ENCODE peak calls at places on chromosome 11, in eight cellular contexts. O is endothelial cell of umbilical vein, Q is SK-N-SH, H is K562, M is A549, F is GM12878, Z is HepG2, D is H1. I is an unnamed sample. For H3K4me1, the result is how much of the 10 kb centered on the place peaks cover.

GRCh38 chr11:117189191-117189940 is 9.8 kb upstream of the TAGLN start:
- DNase-seq in O (no peak), Q (no peak), H (no peak), M (no peak), F (peak), Z (no peak), D (no peak), I (no peak)

GRCh38 chr11:102186836-102187235 is 76.6 kb downstream of the YAP1 start:
- DNase-seq in O (no peak), Q (no peak), H (no peak), M (no peak), F (no peak), Z (peak), D (no peak), I (no peak)

GRCh38 chr11:16833026-16833425 is 94.6 kb downstream of the C11orf58 start:
- DNase-seq in O (no peak), Q (no peak), H (no peak), M (no peak), F (no peak), Z (no peak), D (no peak), I (no peak)

GRCh38 chr11:14336507-14337503 is 22.2 kb downstream of the RRAS2 start:
- DNase-seq in O (peak), Q (no peak), H (peak), M (peak), F (no peak), Z (peak), D (no peak), I (peak)

GRCh38 chr11:29184939-29185890 is 831.6 kb downstream of the KCNA4 start:
- DNase-seq in O (no peak), Q (no peak), H (no peak), M (no peak), F (no peak), Z (no peak), D (no peak), I (no peak)

GRCh38 chr11:77705195-77705876 is 67.7 kb upstream of the CLNS1A start:
- DNase-seq in O (peak), Q (no peak), H (peak), M (peak), F (no peak), Z (peak), D (no peak), I (peak)

GRCh38 chr11:58788355-58789023 is 56.0 kb downstream of the GLYATL2 start:
- DNase-seq in O (peak), Q (peak), H (peak), M (peak), F (peak), Z (peak), D (peak), I (peak)

GRCh38 chr11:3721002-3721401 is 49.8 kb upstream of the CHRNA10 start:
- DNase-seq in O (no peak), Q (no peak), H (no peak), M (no peak), F (no peak), Z (no peak), D (no peak), I (no peak)

GRCh38 chr11:130488187-130489026 is 40.0 kb downstream of the ADAMTS15 start:
- DNase-seq in O (no peak), Q (peak), H (no peak), M (no peak), F (no peak), Z (no peak), D (peak), I (no peak)

GRCh38 chr11:75449776-75450175 is 16.8 kb upstream of the KLHL35 start:
- DNase-seq in O (no peak), Q (no peak), H (no peak), M (no peak), F (no peak), Z (no peak), D (no peak), I (no peak)

DNA sequence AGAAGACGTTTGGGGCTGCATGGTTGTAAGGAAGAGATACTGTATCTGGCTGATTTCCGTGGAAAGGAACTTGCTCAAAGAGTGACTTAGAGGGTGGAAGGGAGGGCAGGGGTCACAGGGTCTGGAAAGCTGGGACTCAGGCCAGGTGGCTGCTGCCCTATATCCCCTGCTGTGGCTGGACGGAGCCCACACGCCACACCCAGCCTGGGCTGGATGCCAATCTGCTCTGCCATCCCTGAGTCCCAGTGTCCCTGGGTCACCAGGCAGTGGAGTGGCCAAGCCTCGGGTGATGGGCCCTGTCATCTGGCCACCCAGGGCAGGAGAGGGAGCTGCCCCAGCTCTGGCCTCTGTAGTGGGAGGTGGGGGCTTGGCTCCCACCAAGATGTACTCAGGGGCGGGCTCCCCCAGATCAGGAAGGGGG is 26.5 kb upstream of the KRTAP5-7 start:
- DNase-seq in O (no peak), Q (peak), H (no peak), M (no peak), F (no peak), Z (no peak), D (no peak), I (peak)
- TF ChIP-seq MAX in O (no peak), Q (no peak), H (no peak), M (no peak), F (no peak), Z (no peak), D (no peak), I (no peak)

GRCh38 chr11:64123102-64123434 is 42.8 kb downstream of the MACROD1 start:
- DNase-seq in O (no peak), Q (peak), H (no peak), M (no peak), F (no peak), Z (no peak), D (no peak), I (no peak)
- H3K4me1 ChIP-seq in O (under half), Q (under half), H (under half), M (under half), F (under half), Z (under half), D (under half), I (under half)

DNA sequence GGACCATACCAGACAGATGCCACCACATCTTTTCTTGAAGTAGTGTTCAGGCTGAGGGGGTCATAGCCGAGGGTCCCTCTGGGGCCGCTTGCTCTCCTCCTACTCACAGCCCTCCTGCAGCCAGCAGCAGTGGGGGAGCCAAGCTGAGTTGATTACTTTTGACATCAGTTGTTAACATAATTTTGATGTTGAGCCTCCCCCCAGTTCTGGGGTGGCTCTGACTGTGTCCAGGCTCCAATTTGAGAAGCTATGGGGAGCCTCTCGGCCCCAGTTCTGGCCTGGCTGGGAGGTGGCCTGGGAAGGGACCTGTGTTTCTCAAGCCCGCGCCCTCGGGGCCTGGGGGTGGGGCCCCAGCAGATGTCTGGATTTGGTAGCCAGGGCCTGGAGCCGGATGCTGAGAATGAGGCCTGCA is 48.0 kb downstream of the KCNQ1OT1 start:
- DNase-seq in O (no peak), Q (peak), H (peak), M (no peak), F (no peak), Z (no peak), D (no peak), I (no peak)
- TF ChIP-seq MAX in O (no peak), Q (no peak), H (no peak), M (no peak), F (no peak), Z (no peak), D (no peak), I (no peak)

GRCh38 chr11:69436041-69436982 is 45.2 kb upstream of the LINC01488 start:
- DNase-seq in O (no peak), Q (no peak), H (no peak), M (no peak), F (no peak), Z (no peak), D (no peak), I (no peak)
- H3K4me1 ChIP-seq in O (under half), Q (under half), H (half or more), M (under half), F (under half), Z (half or more), D (under half), I (under half)

GRCh38 chr11:100930185-100930778 is 199.3 kb downstream of the PGR start:
- DNase-seq in O (peak), Q (peak), H (peak), M (peak), F (no peak), Z (peak), D (no peak), I (peak)

GRCh38 chr11:100932474-100933100 is 197.0 kb downstream of the PGR start:
- DNase-seq in O (peak), Q (peak), H (no peak), M (peak), F (no peak), Z (peak), D (no peak), I (peak)

GRCh38 chr11:100927579-100927978 is 202.0 kb downstream of the PGR start:
- DNase-seq in O (no peak), Q (no peak), H (no peak), M (no peak), F (no peak), Z (no peak), D (no peak), I (no peak)

GRCh38 chr11:100928426-100928825 is 201.2 kb downstream of the PGR start:
- DNase-seq in O (no peak), Q (no peak), H (no peak), M (no peak), F (no peak), Z (no peak), D (no peak), I (no peak)

DNA sequence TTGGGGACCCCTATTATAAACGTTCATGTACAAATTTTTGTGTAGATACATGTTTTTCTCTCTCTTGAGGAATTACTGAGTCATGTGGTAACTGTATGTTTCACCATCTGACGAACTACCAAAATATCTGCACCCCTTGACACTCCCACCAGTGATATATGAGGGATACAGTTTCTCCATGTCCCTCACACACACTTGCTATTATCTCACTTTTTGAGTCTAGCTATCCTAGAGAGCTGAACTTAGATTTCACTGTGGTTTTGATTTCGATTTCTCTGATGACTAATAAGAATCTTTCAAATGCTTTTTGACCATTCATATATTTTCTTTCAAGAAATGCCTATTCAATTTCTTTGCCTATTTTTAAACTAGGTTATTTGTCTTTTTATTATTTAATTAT is 200.2 kb downstream of the PGR start:
- DNase-seq in O (no peak), Q (no peak), H (no peak), M (no peak), F (no peak), Z (no peak), D (no peak), I (no peak)
- TF ChIP-seq MAX in O (no peak), Q (no peak), H (no peak), M (no peak), F (no peak), Z (no peak), D (no peak), I (no peak)

GRCh38 chr11:65896009-65896999 is 3.9 kb downstream of the FOSL1 start:
- DNase-seq in O (no peak), Q (no peak), H (no peak), M (no peak), F (no peak), Z (no peak), D (no peak), I (no peak)
- H3K4me1 ChIP-seq in O (half or more), Q (under half), H (half or more), M (half or more), F (under half), Z (half or more), D (under half), I (half or more)

DNA sequence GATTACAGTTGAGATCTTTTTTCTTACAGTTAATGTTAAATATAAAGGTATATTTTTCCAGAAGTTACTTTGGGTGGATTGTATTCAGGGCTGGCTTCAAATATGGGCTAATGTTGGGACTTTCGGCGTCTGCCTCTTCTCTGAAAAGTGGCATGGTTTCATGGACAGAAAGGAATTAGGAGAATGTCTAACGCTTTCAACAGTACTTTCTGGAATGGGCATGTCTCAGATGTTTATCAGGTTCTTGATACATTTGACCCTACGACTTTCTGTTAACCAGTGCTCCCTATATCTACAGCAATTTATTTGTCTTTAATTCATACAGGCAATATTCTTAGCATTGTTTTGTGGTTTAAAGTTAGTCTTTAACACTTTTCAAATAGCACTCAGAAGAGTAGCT is 33.7 kb downstream of the ZC3H12C start:
- DNase-seq in O (no peak), Q (no peak), H (no peak), M (no peak), F (no peak), Z (no peak), D (no peak), I (no peak)
- TF ChIP-seq MAX in O (no peak), Q (no peak), H (no peak), M (no peak), F (no peak), Z (no peak), D (no peak), I (no peak)

DNA sequence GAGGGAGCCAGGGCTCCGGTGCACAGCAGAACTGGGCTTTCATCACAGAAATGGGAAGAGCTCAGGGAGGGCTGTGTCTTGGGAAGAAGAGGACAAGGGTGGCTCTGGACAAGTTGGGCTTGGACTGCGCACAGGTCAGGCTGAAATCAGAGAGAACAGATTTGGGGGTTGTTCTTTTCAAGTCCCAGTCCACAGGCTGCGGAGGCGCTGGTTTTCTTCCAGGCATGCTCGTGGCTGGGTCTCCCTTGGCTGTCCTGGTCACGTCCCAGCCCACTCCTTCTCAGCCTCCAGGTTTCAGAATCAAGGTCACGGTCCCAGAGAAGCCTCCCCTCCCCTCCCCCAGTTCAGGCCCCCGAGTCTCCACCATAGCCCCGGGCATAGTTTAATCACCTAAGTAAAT is 17.0 kb downstream of the NECTIN1 start:
- DNase-seq in O (no peak), Q (no peak), H (no peak), M (no peak), F (no peak), Z (no peak), D (no peak), I (no peak)
- H3K4me1 ChIP-seq in O (under half), Q (under half), H (under half), M (under half), F (under half), Z (half or more), D (under half), I (under half)

GRCh38 chr11:60098508-60098907 is 10.0 kb downstream of the MS4A2 start:
- DNase-seq in O (peak), Q (no peak), H (no peak), M (no peak), F (no peak), Z (peak), D (no peak), I (no peak)
- TF ChIP-seq MAX in O (no peak), Q (no peak), H (no peak), M (no peak), F (no peak), Z (no peak), D (no peak), I (no peak)

DNA sequence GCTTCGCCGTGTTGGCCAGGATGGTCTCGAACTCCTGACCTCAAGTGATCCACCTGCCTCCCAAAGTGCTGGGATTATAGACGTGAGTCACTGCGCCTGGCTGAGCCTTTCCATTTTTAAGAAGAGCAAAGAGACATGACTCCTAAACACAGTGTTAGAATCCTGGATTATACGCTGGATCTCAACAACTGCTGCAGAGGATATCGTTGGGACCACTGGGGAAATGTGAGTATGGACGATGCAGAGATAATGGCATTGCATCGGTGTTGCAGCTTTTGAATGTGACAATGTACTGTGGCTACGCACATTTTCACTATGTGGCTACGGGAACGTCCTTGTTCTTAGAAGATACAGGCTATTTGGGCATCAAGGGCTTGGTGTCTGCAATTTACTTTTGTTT is 6.2 kb downstream of the MRGPRF start:
- DNase-seq in O (no peak), Q (no peak), H (no peak), M (no peak), F (no peak), Z (no peak), D (no peak), I (no peak)
- H3K4me1 ChIP-seq in O (under half), Q (under half), H (under half), M (under half), F (under half), Z (under half), D (under half), I (under half)